ENCODE peak calls at places on chromosomes 11 and 22, in four cellular contexts. One of them, this sample, is unnamed.

GRCh38 chr11:43788394-43788793 is 92.2 kb upstream of the ALKBH3 start:
- DNase-seq in Ammon's horn: peak
- DNase-seq in Right ventricle myocardium inferior: no peak
- DNase-seq in H7: no peak
- DNase-seq in this sample: no peak

GRCh38 chr22:40721266-40721665 is 42.0 kb downstream of the MCHR1 start:
- DNase-seq in Ammon's horn: peak
- DNase-seq in Right ventricle myocardium inferior: no peak
- DNase-seq in H7: no peak
- DNase-seq in this sample: peak

GRCh38 chr11:126718319-126718718 is 282.3 kb downstream of the KIRREL3 start:
- DNase-seq in Ammon's horn: no peak
- DNase-seq in H7: no peak
- DNase-seq in Right ventricle myocardium inferior: no peak
- DNase-seq in this sample: peak

GRCh38 chr11:32098142-32098903 is 7.4 kb downstream of the RCN1 start:
- DNase-seq in H7: no peak
- DNase-seq in Right ventricle myocardium inferior: no peak
- DNase-seq in Ammon's horn: no peak
- DNase-seq in this sample: no peak

GRCh38 chr11:2991477-2992233 is 474 bp downstream of the NAP1L4 start:
- DNase-seq in Right ventricle myocardium inferior: peak
- DNase-seq in Ammon's horn: peak
- DNase-seq in H7: peak
- DNase-seq in this sample: peak

GRCh38 chr22:24134090-24134846 is 47.0 kb upstream of the SUSD2 start:
- DNase-seq in Ammon's horn: peak
- DNase-seq in H7: no peak
- DNase-seq in Right ventricle myocardium inferior: peak
- DNase-seq in this sample: no peak

GRCh38 chr11:10328314-10329090 is 23.6 kb downstream of the ADM start:
- DNase-seq in Right ventricle myocardium inferior: no peak
- DNase-seq in H7: no peak
- DNase-seq in Ammon's horn: no peak
- DNase-seq in this sample: no peak

GRCh38 chr11:134030853-134031252 is 38.0 kb upstream of the JAM3 start:
- DNase-seq in H7: peak
- DNase-seq in Ammon's horn: no peak
- DNase-seq in Right ventricle myocardium inferior: no peak
- DNase-seq in this sample: no peak

GRCh38 chr11:14248577-14248976 is 110.4 kb downstream of the RRAS2 start:
- DNase-seq in Right ventricle myocardium inferior: no peak
- DNase-seq in Ammon's horn: peak
- DNase-seq in H7: peak
- DNase-seq in this sample: no peak

GRCh38 chr11:102361100-102362021 is 14.3 kb downstream of the BIRC2 start:
- DNase-seq in Ammon's horn: no peak
- DNase-seq in Right ventricle myocardium inferior: peak
- DNase-seq in H7: no peak
- DNase-seq in this sample: no peak

GRCh38 chr11:95187730-95188129 is 43.3 kb downstream of the SESN3 start:
- DNase-seq in Ammon's horn: no peak
- DNase-seq in Right ventricle myocardium inferior: no peak
- DNase-seq in H7: no peak
- DNase-seq in this sample: no peak

GRCh38 chr11:32500001-32500400 is 64.7 kb upstream of the WT1 start:
- DNase-seq in Right ventricle myocardium inferior: no peak
- DNase-seq in H7: no peak
- DNase-seq in Ammon's horn: no peak
- DNase-seq in this sample: no peak

GRCh38 chr11:75513250-75513649 is 12.5 kb downstream of the GDPD5 start:
- DNase-seq in Ammon's horn: no peak
- DNase-seq in H7: no peak
- DNase-seq in Right ventricle myocardium inferior: no peak
- DNase-seq in this sample: no peak

GRCh38 chr11:101215069-101215468 is 85.5 kb upstream of the PGR start:
- DNase-seq in Ammon's horn: no peak
- DNase-seq in Right ventricle myocardium inferior: no peak
- DNase-seq in H7: no peak
- DNase-seq in this sample: no peak

GRCh38 chr11:12862761-12863469 is 146.2 kb upstream of the RASSF10 start:
- DNase-seq in Ammon's horn: peak
- DNase-seq in H7: no peak
- DNase-seq in Right ventricle myocardium inferior: no peak
- DNase-seq in this sample: peak

GRCh38 chr11:104033134-104033533 is 3.3 kb upstream of the DDI1 start:
- DNase-seq in H7: no peak
- DNase-seq in Ammon's horn: no peak
- DNase-seq in Right ventricle myocardium inferior: no peak
- DNase-seq in this sample: no peak

GRCh38 chr11:14905104-14906033 is 13.3 kb upstream of the CYP2R1 start:
- DNase-seq in Ammon's horn: no peak
- DNase-seq in Right ventricle myocardium inferior: peak
- DNase-seq in H7: peak
- DNase-seq in this sample: peak

GRCh38 chr22:20085651-20086050 is 5.6 kb downstream of the DGCR8 start:
- DNase-seq in Ammon's horn: no peak
- DNase-seq in Right ventricle myocardium inferior: no peak
- DNase-seq in H7: no peak
- DNase-seq in this sample: no peak

GRCh38 chr11:77084581-77085191 is 17.9 kb downstream of the CAPN5 start:
- DNase-seq in H7: peak
- DNase-seq in Right ventricle myocardium inferior: no peak
- DNase-seq in Ammon's horn: no peak
- DNase-seq in this sample: no peak

GRCh38 chr11:19714387-19715363 is 2.0 kb downstream of the NAV2 start:
- DNase-seq in Ammon's horn: peak
- DNase-seq in H7: peak
- DNase-seq in Right ventricle myocardium inferior: no peak
- DNase-seq in this sample: peak

GRCh38 chr11:12207384-12208150 is 97.2 kb downstream of the MICAL2 start:
- DNase-seq in Right ventricle myocardium inferior: no peak
- DNase-seq in H7: no peak
- DNase-seq in Ammon's horn: no peak
- DNase-seq in this sample: no peak

GRCh38 chr22:41780714-41781507 is 19.6 kb upstream of the CCDC134 start:
- DNase-seq in Right ventricle myocardium inferior: peak
- DNase-seq in Ammon's horn: peak
- DNase-seq in H7: no peak
- DNase-seq in this sample: no peak

GRCh38 chr11:97544401-97544800 is 1154.6 kb downstream of the JRKL start:
- DNase-seq in Right ventricle myocardium inferior: no peak
- DNase-seq in Ammon's horn: no peak
- DNase-seq in H7: no peak
- DNase-seq in this sample: no peak

GRCh38 chr11:101862410-101863233 is 52.2 kb upstream of the CEP126 start:
- DNase-seq in Ammon's horn: peak
- DNase-seq in H7: peak
- DNase-seq in Right ventricle myocardium inferior: no peak
- DNase-seq in this sample: peak

GRCh38 chr22:40177738-40178416 is at the start of gene TNRC6B:
- DNase-seq in Right ventricle myocardium inferior: no peak
- DNase-seq in Ammon's horn: peak
- DNase-seq in H7: no peak
- DNase-seq in this sample: peak

GRCh38 chr22:19523240-19524169 is 705 bp downstream of the CLDN5 start:
- DNase-seq in H7: peak
- DNase-seq in Right ventricle myocardium inferior: no peak
- DNase-seq in Ammon's horn: no peak
- DNase-seq in this sample: no peak

GRCh38 chr11:96259053-96259837 is 83.8 kb downstream of the MAML2 start:
- DNase-seq in Right ventricle myocardium inferior: no peak
- DNase-seq in Ammon's horn: no peak
- DNase-seq in H7: no peak
- DNase-seq in this sample: no peak

GRCh38 chr11:27447288-27447914 is 25.2 kb downstream of the LGR4 start:
- DNase-seq in Ammon's horn: no peak
- DNase-seq in H7: no peak
- DNase-seq in Right ventricle myocardium inferior: no peak
- DNase-seq in this sample: no peak

GRCh38 chr11:68751331-68751856 is at the start of gene TESMIN:
- DNase-seq in Ammon's horn: peak
- DNase-seq in Right ventricle myocardium inferior: peak
- DNase-seq in H7: peak
- DNase-seq in this sample: peak

GRCh38 chr11:128544625-128545024 is 42.7 kb downstream of the ETS1 start:
- DNase-seq in H7: no peak
- DNase-seq in Right ventricle myocardium inferior: no peak
- DNase-seq in Ammon's horn: no peak
- DNase-seq in this sample: no peak

GRCh38 chr11:93648168-93648567 is 13.3 kb upstream of the CEP295 start:
- DNase-seq in H7: no peak
- DNase-seq in Ammon's horn: no peak
- DNase-seq in Right ventricle myocardium inferior: no peak
- DNase-seq in this sample: no peak